ENCODE peak calls at places on chromosomes 2 and 18, in four cellular contexts. One of them, this sample, is unnamed.

GRCh38 chr2:77397763-77398162 is 124.4 kb downstream of the LRRTM4 start:
- DNase-seq in HepG2: no peak
- DNase-seq in GM12878: no peak
- DNase-seq in H1: no peak
- DNase-seq in this sample: no peak

GRCh38 chr18:45386256-45386655 is 229.0 kb upstream of the SLC14A2 start:
- DNase-seq in HepG2: peak
- DNase-seq in GM12878: no peak
- DNase-seq in H1: peak
- DNase-seq in this sample: peak

GRCh38 chr2:168811670-168812069 is 9.2 kb downstream of the NOSTRIN start:
- DNase-seq in HepG2: no peak
- DNase-seq in GM12878: no peak
- DNase-seq in H1: no peak
- DNase-seq in this sample: no peak

GRCh38 chr2:150400849-150401248 is 86.6 kb downstream of the RND3 start:
- DNase-seq in HepG2: no peak
- DNase-seq in GM12878: no peak
- DNase-seq in H1: no peak
- DNase-seq in this sample: no peak

GRCh38 chr2:10634495-10634894 is 55.3 kb downstream of the NOL10 start:
- DNase-seq in HepG2: peak
- DNase-seq in GM12878: no peak
- DNase-seq in H1: no peak
- DNase-seq in this sample: no peak

GRCh38 chr2:170180031-170180566 is 2.2 kb downstream of the MYO3B start:
- DNase-seq in HepG2: no peak
- DNase-seq in GM12878: peak
- DNase-seq in H1: no peak
- DNase-seq in this sample: no peak

GRCh38 chr18:2692508-2692907 is 37.0 kb downstream of the SMCHD1 start:
- DNase-seq in HepG2: no peak
- DNase-seq in GM12878: no peak
- DNase-seq in H1: no peak
- DNase-seq in this sample: no peak

GRCh38 chr2:98086491-98087446 is at the start of gene VWA3B:
- DNase-seq in HepG2: no peak
- DNase-seq in GM12878: no peak
- DNase-seq in H1: peak
- DNase-seq in this sample: peak

GRCh38 chr2:80461505-80462197 is 157.1 kb upstream of the LRRTM1 start:
- DNase-seq in HepG2: no peak
- DNase-seq in GM12878: no peak
- DNase-seq in H1: peak
- DNase-seq in this sample: no peak

GRCh38 chr2:46521215-46521683 is 41.9 kb downstream of the TMEM247 start:
- DNase-seq in HepG2: no peak
- DNase-seq in GM12878: no peak
- DNase-seq in H1: no peak
- DNase-seq in this sample: no peak

GRCh38 chr2:8575011-8575750 is 106.7 kb upstream of the ID2 start:
- DNase-seq in HepG2: peak
- DNase-seq in GM12878: no peak
- DNase-seq in H1: no peak
- DNase-seq in this sample: no peak

GRCh38 chr2:74503506-74504475 is 3.7 kb downstream of the PCGF1 start:
- DNase-seq in HepG2: no peak
- DNase-seq in GM12878: no peak
- DNase-seq in H1: no peak
- DNase-seq in this sample: no peak

GRCh38 chr2:29397743-29398142 is 282.5 kb downstream of the CLIP4 start:
- DNase-seq in HepG2: no peak
- DNase-seq in GM12878: no peak
- DNase-seq in H1: no peak
- DNase-seq in this sample: no peak

GRCh38 chr2:204282525-204282924 is 262.8 kb upstream of the PARD3B start:
- DNase-seq in HepG2: peak
- DNase-seq in GM12878: no peak
- DNase-seq in H1: peak
- DNase-seq in this sample: no peak

GRCh38 chr2:23487735-23488492 is 102.9 kb downstream of the KLHL29 start:
- DNase-seq in HepG2: no peak
- DNase-seq in GM12878: no peak
- DNase-seq in H1: no peak
- DNase-seq in this sample: no peak

GRCh38 chr2:229089806-229090205 is 181.3 kb downstream of the PID1 start:
- DNase-seq in HepG2: no peak
- DNase-seq in GM12878: no peak
- DNase-seq in H1: no peak
- DNase-seq in this sample: no peak

GRCh38 chr2:192243488-192243887 is 48.8 kb upstream of the TMEFF2 start:
- DNase-seq in HepG2: no peak
- DNase-seq in GM12878: no peak
- DNase-seq in H1: no peak
- DNase-seq in this sample: no peak

GRCh38 chr2:241157841-241158545 is 7.7 kb downstream of the PPP1R7 start:
- DNase-seq in HepG2: no peak
- DNase-seq in GM12878: no peak
- DNase-seq in H1: no peak
- DNase-seq in this sample: no peak

GRCh38 chr2:165508927-165509326 is 39.4 kb downstream of the CSRNP3 start:
- DNase-seq in HepG2: no peak
- DNase-seq in GM12878: no peak
- DNase-seq in H1: no peak
- DNase-seq in this sample: no peak

GRCh38 chr2:27040282-27040681 is 7.5 kb downstream of the TMEM214 start:
- DNase-seq in HepG2: no peak
- DNase-seq in GM12878: no peak
- DNase-seq in H1: no peak
- DNase-seq in this sample: no peak

GRCh38 chr2:45010706-45011036 is 1.4 kb upstream of the SIX2 start:
- DNase-seq in HepG2: no peak
- DNase-seq in GM12878: no peak
- DNase-seq in H1: no peak
- DNase-seq in this sample: no peak

GRCh38 chr18:28834889-28835288 is 658.0 kb upstream of the CDH2 start:
- DNase-seq in HepG2: no peak
- DNase-seq in GM12878: no peak
- DNase-seq in H1: no peak
- DNase-seq in this sample: no peak

GRCh38 chr18:70293166-70293565 is 4.3 kb downstream of the SOCS6 start:
- DNase-seq in HepG2: no peak
- DNase-seq in GM12878: no peak
- DNase-seq in H1: no peak
- DNase-seq in this sample: no peak

GRCh38 chr18:53796042-53796729 is 428.3 kb downstream of the MBD2 start:
- DNase-seq in HepG2: peak
- DNase-seq in GM12878: no peak
- DNase-seq in H1: no peak
- DNase-seq in this sample: no peak

GRCh38 chr18:63590368-63590767 is 3.2 kb downstream of the SERPINB13 start:
- DNase-seq in HepG2: no peak
- DNase-seq in GM12878: no peak
- DNase-seq in H1: no peak
- DNase-seq in this sample: no peak

GRCh38 chr18:63586431-63586830 is 712 bp upstream of the SERPINB13 start:
- DNase-seq in HepG2: no peak
- DNase-seq in GM12878: no peak
- DNase-seq in H1: no peak
- DNase-seq in this sample: no peak

GRCh38 chr18:63590966-63591695 is 4.0 kb downstream of the SERPINB13 start:
- DNase-seq in HepG2: no peak
- DNase-seq in GM12878: no peak
- DNase-seq in H1: no peak
- DNase-seq in this sample: no peak

GRCh38 chr18:63586966-63587365 is at the start of gene SERPINB13:
- DNase-seq in HepG2: no peak
- DNase-seq in GM12878: no peak
- DNase-seq in H1: no peak
- DNase-seq in this sample: no peak

DNA sequence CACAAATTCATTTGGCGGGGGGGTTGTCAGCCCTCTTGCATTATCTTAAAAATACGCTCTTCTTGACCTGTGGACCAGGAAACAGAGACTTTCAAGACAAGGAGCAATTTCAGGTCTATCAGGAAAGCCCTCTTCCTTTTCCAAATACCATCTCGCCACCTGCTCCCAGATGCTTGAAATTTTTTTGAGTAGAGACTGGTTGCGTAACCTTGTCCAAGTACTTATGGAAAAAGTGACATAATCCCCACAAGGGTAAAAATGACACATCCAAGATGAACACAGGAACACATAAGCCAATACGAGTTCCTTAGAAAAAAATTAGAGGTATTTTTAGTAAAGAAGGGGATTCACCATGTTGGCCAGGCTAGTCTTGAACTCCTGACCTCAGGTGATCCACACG is 1.7 kb downstream of the SERPINB13 start:
- DNase-seq in HepG2: no peak
- DNase-seq in GM12878: no peak
- DNase-seq in H1: no peak
- DNase-seq in this sample: no peak
- TF ChIP-seq SUZ12 in HepG2: no peak
- TF ChIP-seq SUZ12 in GM12878: no peak
- TF ChIP-seq SUZ12 in H1: no peak
- TF ChIP-seq SUZ12 in this sample: no peak

DNA sequence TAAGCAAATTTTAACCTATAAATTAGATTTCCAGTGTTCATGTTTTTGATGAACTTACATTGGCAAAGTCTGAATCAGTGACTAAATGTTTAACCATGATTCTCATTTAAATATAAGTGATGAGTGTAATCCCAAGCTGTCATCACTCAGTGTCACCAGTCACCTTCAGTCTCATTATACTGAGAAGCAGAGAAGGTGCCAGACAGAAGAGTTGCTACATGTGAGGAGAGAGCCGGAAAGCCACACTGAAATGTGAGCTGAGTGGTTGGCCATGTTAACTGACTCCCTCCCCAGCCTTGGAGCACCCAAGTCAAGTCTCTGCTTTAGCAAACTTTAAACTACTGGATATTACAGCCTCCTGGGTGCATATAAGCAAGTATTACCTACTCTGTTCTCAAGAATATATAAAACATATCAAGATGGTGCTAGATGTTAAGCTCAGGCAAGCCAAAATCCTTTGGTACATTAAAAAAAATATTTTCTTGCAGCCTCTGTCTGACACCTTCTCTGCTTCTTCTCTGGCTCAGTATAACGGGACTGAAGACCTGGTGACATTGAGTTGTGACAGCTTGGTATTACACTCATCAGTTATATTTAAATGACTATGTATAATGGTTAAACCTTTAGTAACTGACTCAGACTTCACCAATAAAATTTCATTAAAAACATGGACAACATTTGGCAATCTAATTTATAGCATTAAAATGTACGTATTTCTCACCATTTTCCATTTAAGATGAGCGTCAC is 75.8 kb upstream of the MAP3K20 start:
- DNase-seq in HepG2: no peak
- DNase-seq in GM12878: no peak
- DNase-seq in H1: no peak
- DNase-seq in this sample: no peak
- TF ChIP-seq SP1 in HepG2: no peak
- TF ChIP-seq SP1 in GM12878: no peak
- TF ChIP-seq SP1 in H1: no peak
- TF ChIP-seq SP1 in this sample: no peak

GRCh38 chr2:173568054-173568453 is 213.4 kb downstream of the CDCA7 start:
- DNase-seq in HepG2: peak
- DNase-seq in GM12878: no peak
- DNase-seq in H1: peak
- DNase-seq in this sample: peak
- TF ChIP-seq SUZ12 in HepG2: no peak
- TF ChIP-seq SUZ12 in GM12878: no peak
- TF ChIP-seq SUZ12 in H1: no peak
- TF ChIP-seq SUZ12 in this sample: no peak

GRCh38 chr2:148508878-148509702 is 135.5 kb upstream of the EPC2 start:
- DNase-seq in HepG2: peak
- DNase-seq in GM12878: peak
- DNase-seq in H1: peak
- DNase-seq in this sample: peak
- TF ChIP-seq SP1 in HepG2: no peak
- TF ChIP-seq SP1 in GM12878: peak
- TF ChIP-seq SP1 in H1: no peak
- TF ChIP-seq SP1 in this sample: no peak

GRCh38 chr2:227324671-227325055 is 388 bp upstream of the MFF start:
- DNase-seq in HepG2: no peak
- DNase-seq in GM12878: no peak
- DNase-seq in H1: no peak
- DNase-seq in this sample: peak
- TF ChIP-seq SUZ12 in HepG2: no peak
- TF ChIP-seq SUZ12 in GM12878: no peak
- TF ChIP-seq SUZ12 in H1: no peak
- TF ChIP-seq SUZ12 in this sample: no peak

GRCh38 chr2:21602789-21603188 is 479.0 kb downstream of the TDRD15 start:
- DNase-seq in HepG2: no peak
- DNase-seq in GM12878: no peak
- DNase-seq in H1: no peak
- DNase-seq in this sample: no peak

GRCh38 chr2:21599417-21599816 is 475.6 kb downstream of the TDRD15 start:
- DNase-seq in HepG2: no peak
- DNase-seq in GM12878: no peak
- DNase-seq in H1: no peak
- DNase-seq in this sample: no peak
- TF ChIP-seq SP1 in HepG2: no peak
- TF ChIP-seq SP1 in GM12878: no peak
- TF ChIP-seq SP1 in H1: no peak
- TF ChIP-seq SP1 in this sample: no peak